ENCODE peak calls at places on chromosomes 4 and X, in eight cellular contexts. H is bronchial epithelial cell, C is endothelial cell of umbilical vein, B is osteocyte, R is breast epithelium, Z is AG09309, A is K562, D is fibroblast of lung. L is an unnamed sample.

GRCh38 chrX:24024819-24025740 is 1.9 kb downstream of the KLHL15 start:
- DNase-seq in A (peak), R (peak), H (peak), C (peak), Z (peak), B (peak), D (peak), L (peak)

GRCh38 chrX:57447856-57448255 is 144.0 kb upstream of the ZXDB start:
- DNase-seq in D (no peak), A (no peak), Z (no peak), B (no peak), H (peak), R (no peak), C (peak), L (no peak)

GRCh38 chr4:38069271-38069760 is 109.1 kb downstream of the PTTG2 start:
- DNase-seq in H (peak), C (peak), D (peak), B (no peak), Z (no peak), R (no peak), A (peak), L (no peak)

GRCh38 chr4:173420821-173421220 is 21.9 kb upstream of the SCRG1 start:
- DNase-seq in H (no peak), C (no peak), B (no peak), D (no peak), A (no peak), R (no peak), Z (no peak), L (no peak)

GRCh38 chrX:100973411-100973810 is 3.9 kb downstream of the ARL13A start:
- DNase-seq in Z (no peak), C (peak), D (peak), A (no peak), B (no peak), R (no peak), H (peak), L (no peak)

GRCh38 chr4:87532907-87533306 is 3.7 kb upstream of the SPARCL1 start:
- DNase-seq in R (no peak), H (no peak), A (no peak), Z (no peak), C (no peak), B (no peak), D (no peak), L (no peak)

GRCh38 chr4:81380364-81380853 is 91.3 kb downstream of the RASGEF1B start:
- DNase-seq in H (no peak), C (no peak), A (no peak), Z (no peak), D (no peak), B (no peak), R (no peak), L (no peak)

GRCh38 chrX:41518127-41518840 is 71.1 kb downstream of the NYX start:
- DNase-seq in Z (no peak), C (no peak), R (no peak), B (no peak), H (no peak), A (no peak), D (no peak), L (no peak)

GRCh38 chr4:78651250-78651860 is 99.8 kb downstream of the ANXA3 start:
- DNase-seq in R (no peak), A (no peak), C (no peak), B (no peak), D (no peak), Z (no peak), H (no peak), L (no peak)

GRCh38 chr4:147793569-147793968 is 61.7 kb downstream of the ARHGAP10 start:
- DNase-seq in A (no peak), D (peak), H (peak), R (no peak), Z (no peak), C (no peak), B (no peak), L (no peak)

GRCh38 chr4:17347445-17347844 is 164.4 kb downstream of the QDPR start:
- DNase-seq in A (peak), B (no peak), H (no peak), D (peak), Z (no peak), C (peak), R (no peak), L (no peak)

GRCh38 chrX:24014388-24015018 is 12.5 kb downstream of the KLHL15 start:
- DNase-seq in A (no peak), C (no peak), B (no peak), D (no peak), Z (no peak), R (no peak), H (no peak), L (no peak)

GRCh38 chr4:3198906-3199305 is 50.1 kb upstream of the MSANTD1 start:
- DNase-seq in A (no peak), C (no peak), R (no peak), Z (no peak), H (no peak), D (no peak), B (no peak), L (no peak)

GRCh38 chr4:7435411-7436095 is 823 bp upstream of the PSAPL1 start:
- DNase-seq in B (no peak), C (no peak), Z (no peak), A (no peak), R (no peak), H (no peak), D (no peak), L (no peak)

GRCh38 chr4:161856711-161857326 is 307.0 kb downstream of the FSTL5 start:
- DNase-seq in D (no peak), H (no peak), Z (no peak), B (no peak), R (no peak), C (no peak), A (no peak), L (no peak)

GRCh38 chr4:108360857-108361820 is 192.4 kb upstream of the LEF1 start:
- DNase-seq in D (peak), C (no peak), B (no peak), R (peak), A (no peak), Z (peak), H (peak), L (no peak)

GRCh38 chr4:14893713-14894112 is 108.6 kb upstream of the CPEB2 start:
- DNase-seq in R (no peak), C (no peak), D (no peak), H (peak), B (no peak), A (no peak), Z (no peak), L (no peak)

GRCh38 chr4:76582817-76583087 is 147.7 kb downstream of the SHROOM3 start:
- DNase-seq in A (no peak), D (no peak), H (no peak), Z (no peak), C (no peak), R (no peak), B (no peak), L (no peak)

GRCh38 chr4:136810626-136811025 is 721.7 kb downstream of the PCDH18 start:
- DNase-seq in H (no peak), A (no peak), Z (no peak), D (no peak), C (no peak), B (no peak), R (no peak), L (no peak)

GRCh38 chr4:6308890-6309643 is 39.4 kb downstream of the WFS1 start:
- DNase-seq in C (peak), Z (no peak), H (no peak), A (no peak), D (no peak), B (no peak), R (no peak), L (no peak)

GRCh38 chr4:156959298-156959702 is 12.3 kb downstream of the PDGFC start:
- DNase-seq in D (peak), A (no peak), C (no peak), B (no peak), R (no peak), Z (peak), H (no peak), L (no peak)

GRCh38 chr4:156962069-156962377 is 9.6 kb downstream of the PDGFC start:
- DNase-seq in B (no peak), H (no peak), Z (no peak), A (no peak), C (no peak), D (no peak), R (no peak), L (no peak)

GRCh38 chr4:156963419-156963818 is 8.2 kb downstream of the PDGFC start:
- DNase-seq in H (no peak), B (no peak), Z (no peak), D (no peak), A (no peak), C (no peak), R (no peak), L (no peak)

GRCh38 chr4:156962551-156962974 is 9.0 kb downstream of the PDGFC start:
- DNase-seq in A (no peak), Z (peak), B (no peak), R (no peak), D (peak), C (no peak), H (peak), L (no peak)

DNA sequence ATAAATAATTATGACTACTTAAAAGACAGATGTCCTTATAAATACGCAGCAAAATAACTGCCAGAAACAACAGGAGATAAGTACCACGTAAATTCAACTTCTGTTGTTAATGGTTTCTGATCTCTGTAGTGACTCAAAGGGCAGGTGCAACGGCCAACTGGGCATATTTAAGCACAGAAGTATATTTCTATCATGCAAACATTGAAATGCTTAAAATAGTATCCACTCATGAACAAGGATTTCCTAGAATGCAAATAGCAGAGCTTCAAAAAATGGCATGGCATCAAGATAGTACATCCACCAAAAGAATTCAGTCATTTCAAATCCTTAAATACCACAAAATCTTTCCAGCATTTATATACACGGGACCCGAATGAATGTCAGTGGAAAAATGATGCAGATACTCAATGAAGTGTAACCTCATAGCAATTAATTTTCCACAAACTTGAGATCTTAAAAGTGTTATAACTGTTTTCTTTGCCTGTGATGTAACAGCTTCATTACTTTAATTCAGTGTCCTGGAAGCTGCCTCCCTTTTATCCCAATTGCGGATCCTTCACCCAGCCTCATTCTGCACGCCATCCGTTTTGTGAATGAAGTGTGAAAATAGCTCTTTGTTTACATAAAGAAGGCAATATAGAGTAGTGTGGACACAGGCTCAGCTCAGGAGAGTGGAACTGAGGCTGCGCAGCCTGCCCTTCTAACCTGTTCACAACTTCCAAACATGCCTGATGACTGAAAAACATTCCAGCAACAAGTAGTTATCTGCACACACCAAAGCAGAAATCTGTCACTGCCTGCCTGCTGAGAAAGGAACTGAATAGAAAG is 10.1 kb downstream of the PDGFC start:
- DNase-seq in C (no peak), D (no peak), Z (no peak), R (no peak), A (no peak), B (no peak), H (peak), L (no peak)
- TF ChIP-seq CTCF in C (no peak), D (no peak), Z (no peak), R (no peak), A (no peak), B (no peak), H (no peak), L (no peak)

GRCh38 chrX:149715468-149715867 is 3.6 kb downstream of the MAGEA11 start:
- DNase-seq in Z (no peak), R (no peak), C (no peak), D (no peak), B (no peak), H (no peak), A (no peak), L (no peak)

GRCh38 chrX:149712831-149713230 is 971 bp downstream of the MAGEA11 start:
- DNase-seq in H (no peak), Z (no peak), C (no peak), A (no peak), D (no peak), B (no peak), R (no peak), L (no peak)

GRCh38 chrX:149711545-149712236 is at the start of gene MAGEA11:
- DNase-seq in D (no peak), A (no peak), R (no peak), B (no peak), Z (no peak), H (no peak), C (no peak), L (no peak)

GRCh38 chrX:149717803-149718202 is 5.9 kb downstream of the MAGEA11 start:
- DNase-seq in A (no peak), B (no peak), C (no peak), Z (no peak), H (no peak), R (no peak), D (no peak), L (peak)

GRCh38 chrX:149713279-149714050 is 1.6 kb downstream of the MAGEA11 start:
- DNase-seq in H (no peak), D (no peak), C (no peak), R (no peak), A (no peak), B (no peak), Z (no peak), L (no peak)
- TF ChIP-seq CTCF in H (no peak), D (no peak), C (no peak), R (no peak), A (no peak), B (no peak), Z (no peak), L (no peak)

GRCh38 chr4:91965166-91965565 is 338.6 kb upstream of the GRID2 start:
- DNase-seq in C (no peak), A (no peak), H (no peak), D (no peak), Z (no peak), R (no peak), B (no peak), L (no peak)
- TF ChIP-seq CTCF in C (no peak), A (no peak), H (no peak), D (no peak), Z (no peak), R (no peak), B (no peak), L (no peak)

GRCh38 chr4:127993150-127993549 is 27.9 kb downstream of the ABHD18 start:
- DNase-seq in C (peak), H (no peak), R (no peak), A (no peak), Z (no peak), B (no peak), D (no peak), L (no peak)

GRCh38 chr4:127995776-127996175 is 30.6 kb downstream of the ABHD18 start:
- DNase-seq in A (no peak), Z (peak), H (peak), B (no peak), C (no peak), D (no peak), R (no peak), L (no peak)

GRCh38 chr4:127997534-127998388 is 32.6 kb downstream of the ABHD18 start:
- DNase-seq in H (peak), R (no peak), B (no peak), Z (peak), D (peak), A (no peak), C (no peak), L (no peak)
- TF ChIP-seq CTCF in H (peak), R (no peak), B (no peak), Z (peak), D (no peak), A (no peak), C (no peak), L (no peak)

GRCh38 chr4:24850669-24851068 is 55.3 kb downstream of the SOD3 start:
- DNase-seq in C (peak), H (peak), R (no peak), Z (peak), A (no peak), D (peak), B (no peak), L (no peak)
- TF ChIP-seq CTCF in C (no peak), H (no peak), R (no peak), Z (no peak), A (no peak), D (no peak), B (no peak), L (no peak)

GRCh38 chr4:101790521-101791188 is at the start of gene BANK1:
- DNase-seq in D (peak), H (peak), B (peak), Z (no peak), R (no peak), A (no peak), C (peak), L (peak)
- TF ChIP-seq CTCF in D (no peak), H (peak), B (peak), Z (no peak), R (no peak), A (no peak), C (peak), L (no peak)

L was measured in mucosa of descending colon.